ENCODE peak calls at places on chromosome 11, in five cellular contexts. Y is IMR-90, O is non-pigmented ciliary epithelial cell, B is MM.1S, I is heart right ventricle. U is an unnamed sample.

GRCh38 chr11:83087035-83087434 is 15.3 kb upstream of the RAB30 start:
- DNase-seq in O (no peak), Y (no peak), I (no peak), B (no peak), U (no peak)

GRCh38 chr11:87421422-87421821 is 383.7 kb downstream of the TMEM135 start:
- DNase-seq in Y (peak), I (peak), B (peak), O (peak), U (peak)

GRCh38 chr11:118878187-118878586 is 5.5 kb upstream of the CXCR5 start:
- DNase-seq in I (no peak), O (no peak), Y (no peak), B (no peak), U (no peak)

GRCh38 chr11:61866231-61866957 is 25.0 kb downstream of the FADS3 start:
- DNase-seq in O (no peak), Y (no peak), I (no peak), B (no peak), U (no peak)

GRCh38 chr11:6694229-6694535 is 11.0 kb upstream of the MRPL17 start:
- DNase-seq in O (no peak), Y (no peak), B (no peak), I (no peak), U (no peak)

GRCh38 chr11:95512682-95513081 is 276.9 kb downstream of the FAM76B start:
- DNase-seq in I (peak), B (no peak), O (no peak), Y (peak), U (peak)

GRCh38 chr11:102930451-102930850 is 25.1 kb downstream of the MMP13 start:
- DNase-seq in Y (no peak), O (no peak), B (no peak), I (no peak), U (no peak)

GRCh38 chr11:77198440-77198849 is 70.4 kb downstream of the MYO7A start:
- DNase-seq in B (no peak), Y (peak), I (no peak), O (no peak), U (no peak)

GRCh38 chr11:36139767-36140166 is 149.5 kb downstream of the COMMD9 start:
- DNase-seq in I (no peak), O (no peak), Y (peak), B (no peak), U (no peak)

GRCh38 chr11:34537636-34538035 is 24.0 kb upstream of the ELF5 start:
- DNase-seq in O (no peak), Y (no peak), B (no peak), I (no peak), U (no peak)

GRCh38 chr11:123111465-123111864 is 49.5 kb upstream of the HSPA8 start:
- DNase-seq in O (no peak), Y (peak), I (no peak), B (peak), U (peak)

GRCh38 chr11:112321521-112322172 is 61.0 kb upstream of the PLET1 start:
- DNase-seq in Y (peak), B (peak), I (peak), O (peak), U (peak)

GRCh38 chr11:33926954-33927552 is 35.2 kb upstream of the LMO2 start:
- DNase-seq in O (no peak), I (no peak), Y (no peak), B (no peak), U (no peak)

GRCh38 chr11:107973641-107974040 is 35.1 kb upstream of the CUL5 start:
- DNase-seq in Y (no peak), I (no peak), O (no peak), B (no peak), U (no peak)

GRCh38 chr11:18115360-18116127 is 9.7 kb upstream of the SAAL1 start:
- DNase-seq in I (peak), O (peak), B (peak), Y (peak), U (peak)

GRCh38 chr11:78000193-78000592 is 5.7 kb upstream of the INTS4 start:
- DNase-seq in B (peak), I (peak), Y (peak), O (peak), U (peak)

GRCh38 chr11:110095554-110095953 is 2.4 kb downstream of the ZC3H12C start:
- DNase-seq in O (no peak), Y (no peak), B (no peak), I (no peak), U (no peak)

GRCh38 chr11:3866206-3866605 is 10.7 kb downstream of the STIM1 start:
- DNase-seq in O (no peak), I (peak), Y (no peak), B (no peak), U (no peak)

GRCh38 chr11:83070878-83071640 is 638 bp downstream of the RAB30 start:
- DNase-seq in I (peak), Y (peak), B (no peak), O (no peak), U (peak)

GRCh38 chr11:103779054-103779453 is 257.4 kb upstream of the DDI1 start:
- DNase-seq in I (no peak), Y (no peak), B (no peak), O (no peak), U (no peak)

GRCh38 chr11:16815047-16815767 is 76.8 kb downstream of the C11orf58 start:
- DNase-seq in B (no peak), Y (peak), I (peak), O (no peak), U (peak)

GRCh38 chr11:48081151-48082010 is 101.0 kb downstream of the PTPRJ start:
- DNase-seq in Y (peak), O (peak), I (peak), B (no peak), U (peak)

GRCh38 chr11:33160147-33160546 is 1.1 kb downstream of the CSTF3 start:
- DNase-seq in B (peak), I (no peak), O (no peak), Y (peak), U (peak)

GRCh38 chr11:81658722-81659121 is 1074.9 kb downstream of the FAM181B start:
- DNase-seq in I (no peak), B (peak), Y (peak), O (no peak), U (no peak)

U was measured in adipocyte.